ENCODE peak calls at places on chromosomes 7 and 10, in nine cellular contexts. D, H, Z, F, G, A, O, U and L are unnamed samples.
A peak's percentile ranks its signal among the peaks of the same experiment; 100 is the strongest.

GRCh38 chr10:24207781-24208611 is 942 bp upstream of the KIAA1217 start:
- DNase-seq in D (no peak), H (peak; percentile 80), Z (no peak), F (no peak), G (no peak), A (peak; percentile 89), O (peak; percentile 30), U (no peak), L (peak; percentile 61)

GRCh38 chr7:66556177-66556548 is 72.5 kb upstream of the KCTD7 start:
- DNase-seq in D (no peak), H (no peak), Z (no peak), F (no peak), G (no peak), A (no peak), O (no peak), U (no peak), L (no peak)

GRCh38 chr10:93220315-93221170 is 146.8 kb downstream of the CYP26A1 start:
- DNase-seq in D (peak; percentile 28), H (no peak), Z (no peak), F (no peak), G (no peak), A (no peak), O (no peak), U (no peak), L (no peak)

GRCh38 chr7:51082940-51083533 is 233.6 kb downstream of the COBL start:
- DNase-seq in D (no peak), H (no peak), Z (no peak), F (no peak), G (no peak), A (no peak), O (no peak), U (no peak), L (no peak)

GRCh38 chr10:57333880-57334279 is 933.8 kb downstream of the IPMK start:
- DNase-seq in D (peak; percentile 12), H (no peak), Z (no peak), F (no peak), G (no peak), A (no peak), O (no peak), U (no peak), L (no peak)

GRCh38 chr10:115402690-115403089 is 309.5 kb downstream of the ATRNL1 start:
- DNase-seq in D (no peak), H (no peak), Z (no peak), F (no peak), G (no peak), A (no peak), O (peak; percentile 79), U (no peak), L (no peak)

GRCh38 chr7:158028971-158029370 is 558.7 kb downstream of the PTPRN2 start:
- DNase-seq in D (no peak), H (no peak), Z (no peak), F (no peak), G (peak; percentile 51), A (no peak), O (no peak), U (no peak), L (no peak)

GRCh38 chr10:14366760-14367159 is 36.0 kb upstream of the FRMD4A start:
- DNase-seq in D (no peak), H (peak; percentile 53), Z (no peak), F (no peak), G (no peak), A (no peak), O (no peak), U (no peak), L (no peak)

GRCh38 chr7:151725844-151726770 is 150.8 kb downstream of the PRKAG2 start:
- DNase-seq in D (no peak), H (peak; percentile 30), Z (no peak), F (no peak), G (no peak), A (peak; percentile 12), O (no peak), U (no peak), L (no peak)

GRCh38 chr10:103534621-103535498 is 41.4 kb downstream of the NEURL1 start:
- DNase-seq in D (no peak), H (no peak), Z (no peak), F (no peak), G (peak; percentile 48), A (no peak), O (no peak), U (no peak), L (no peak)

DNA sequence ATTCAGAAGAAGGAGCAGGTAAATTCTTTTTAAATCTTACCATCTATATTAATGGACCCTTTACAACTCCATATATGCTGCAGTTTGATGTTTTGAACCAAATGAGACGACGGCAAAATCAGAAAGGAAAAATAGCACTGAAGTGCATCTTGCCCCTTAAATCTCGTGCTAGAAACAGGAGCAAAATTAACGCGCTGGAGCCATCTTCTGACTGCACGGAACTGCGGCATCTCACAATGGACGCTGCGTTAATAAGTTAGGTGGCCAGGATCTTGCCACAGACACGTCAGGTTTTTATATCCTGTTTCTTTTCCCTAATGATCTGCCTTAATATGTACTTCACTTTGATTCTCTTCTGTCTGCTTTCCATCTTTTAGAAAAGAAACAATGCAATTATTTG is 354.5 kb downstream of the TFEC start:
- DNase-seq in D (no peak), H (no peak), Z (no peak), F (no peak), G (no peak), A (no peak), O (peak; percentile 79), U (peak; percentile 6), L (peak; percentile 21)
- TF ChIP-seq CTCF in D (no peak), H (no peak), Z (no peak), F (no peak), G (no peak), A (no peak), O (peak; percentile 23), U (peak; percentile 57), L (no peak)

GRCh38 chr7:45726883-45727282 is 146.0 kb downstream of the CCDC201 start:
- DNase-seq in D (no peak), H (no peak), Z (no peak), F (no peak), G (no peak), A (no peak), O (no peak), U (no peak), L (no peak)

GRCh38 chr7:45720989-45721388 is 146.8 kb downstream of the ADCY1 start:
- DNase-seq in D (no peak), H (no peak), Z (no peak), F (no peak), G (no peak), A (no peak), O (no peak), U (no peak), L (no peak)

GRCh38 chr7:45717537-45718235 is 143.5 kb downstream of the ADCY1 start:
- DNase-seq in D (no peak), H (no peak), Z (no peak), F (no peak), G (no peak), A (no peak), O (no peak), U (no peak), L (no peak)

GRCh38 chr7:45718464-45719330 is 144.5 kb downstream of the ADCY1 start:
- DNase-seq in D (no peak), H (no peak), Z (no peak), F (no peak), G (no peak), A (no peak), O (no peak), U (peak; percentile 50), L (no peak)

GRCh38 chr7:45721949-45722598 is 147.9 kb downstream of the ADCY1 start:
- DNase-seq in D (no peak), H (no peak), Z (no peak), F (no peak), G (no peak), A (no peak), O (no peak), U (no peak), L (no peak)
- TF ChIP-seq CTCF in D (no peak), H (no peak), Z (no peak), F (no peak), G (no peak), A (no peak), O (no peak), U (peak; percentile 12), L (no peak)

GRCh38 chr10:50615654-50616053 is 8.1 kb downstream of the SGMS1 start:
- DNase-seq in D (no peak), H (no peak), Z (no peak), F (no peak), G (no peak), A (no peak), O (no peak), U (no peak), L (no peak)

GRCh38 chr10:50613150-50613549 is 10.6 kb downstream of the SGMS1 start:
- DNase-seq in D (no peak), H (no peak), Z (no peak), F (no peak), G (no peak), A (no peak), O (no peak), U (no peak), L (no peak)

GRCh38 chr10:50618624-50619023 is 5.1 kb downstream of the SGMS1 start:
- DNase-seq in D (no peak), H (no peak), Z (no peak), F (no peak), G (no peak), A (no peak), O (no peak), U (no peak), L (no peak)

GRCh38 chr10:50613726-50614443 is 9.9 kb downstream of the SGMS1 start:
- DNase-seq in D (no peak), H (no peak), Z (no peak), F (no peak), G (no peak), A (no peak), O (no peak), U (no peak), L (no peak)

GRCh38 chr10:50614444-50615137 is 9.2 kb downstream of the SGMS1 start:
- DNase-seq in D (peak; percentile 65), H (peak; percentile 44), Z (no peak), F (no peak), G (no peak), A (peak; percentile 66), O (no peak), U (no peak), L (peak; percentile 53)
- TF ChIP-seq CTCF in D (peak; percentile 52), H (no peak), Z (no peak), F (no peak), G (no peak), A (peak; percentile 70), O (no peak), U (no peak), L (no peak)

DNA sequence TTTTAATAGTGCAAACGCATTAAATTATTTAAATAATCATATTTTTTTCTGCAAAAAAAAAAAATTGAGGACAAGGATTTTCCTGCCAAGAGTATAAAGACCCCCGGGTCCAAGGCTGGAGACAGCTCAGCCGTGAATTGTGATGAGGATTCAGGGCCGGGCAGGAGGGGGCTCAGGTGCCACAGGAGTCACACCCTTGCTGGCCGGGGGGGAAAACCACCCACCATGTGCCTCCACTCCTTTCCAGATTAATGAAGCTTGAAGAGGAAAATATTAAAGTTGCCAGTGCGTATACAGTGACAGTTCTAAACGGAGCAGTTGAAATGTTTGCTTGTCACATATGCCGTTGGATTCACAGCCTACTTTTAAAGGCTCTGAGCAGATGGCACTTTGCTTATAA is 49.7 kb downstream of the ADARB2 start:
- DNase-seq in D (no peak), H (no peak), Z (no peak), F (no peak), G (peak; percentile 10), A (no peak), O (no peak), U (no peak), L (no peak)
- TF ChIP-seq CTCF in D (no peak), H (no peak), Z (no peak), F (no peak), G (no peak), A (no peak), O (no peak), U (no peak), L (no peak)